ENCODE peak calls at places on chromosomes 3 and 15, in nine cellular contexts. D, Y, B, O, G, T, W, X and K are unnamed samples.

GRCh38 chr15:74783808-74784175 is 1.9 kb downstream of the CSK start:
- DNase-seq in D (no peak), Y (no peak), B (no peak), O (no peak), G (no peak), T (no peak), W (no peak), X (no peak), K (no peak)

GRCh38 chr15:22944651-22945050 is 35.5 kb downstream of the CYFIP1 start:
- DNase-seq in D (no peak), Y (no peak), B (no peak), O (no peak), G (no peak), T (no peak), W (no peak), X (no peak), K (no peak)

GRCh38 chr3:63450023-63450422 is 171.9 kb downstream of the SYNPR start:
- DNase-seq in D (no peak), Y (no peak), B (no peak), O (no peak), G (no peak), T (no peak), W (no peak), X (no peak), K (no peak)

GRCh38 chr3:122353215-122353614 is 28.2 kb downstream of the CSTA start:
- DNase-seq in D (no peak), Y (no peak), B (no peak), O (peak; percentile 71), G (no peak), T (no peak), W (no peak), X (no peak), K (no peak)

GRCh38 chr15:45183001-45183400 is 4.8 kb downstream of the SHF start:
- DNase-seq in D (no peak), Y (no peak), B (no peak), O (no peak), G (no peak), T (no peak), W (no peak), X (no peak), K (no peak)

GRCh38 chr15:81608309-81608829 is 234.4 kb upstream of the TMC3 start:
- DNase-seq in D (no peak), Y (no peak), B (no peak), O (no peak), G (no peak), T (no peak), W (no peak), X (no peak), K (no peak)

GRCh38 chr15:78225783-78226541 is 8.4 kb downstream of the ACSBG1 start:
- DNase-seq in D (no peak), Y (no peak), B (no peak), O (no peak), G (no peak), T (no peak), W (no peak), X (no peak), K (no peak)

GRCh38 chr3:46276497-46277099 is 34.3 kb downstream of the CCR3 start:
- DNase-seq in D (peak; percentile 71), Y (peak; percentile 3), B (peak; percentile 54), O (peak; percentile 69), G (peak; percentile 78), T (peak; percentile 55), W (peak; percentile 50), X (peak; percentile 71), K (no peak)

GRCh38 chr3:149658444-149659172 is 783 bp upstream of the WWTR1 start:
- DNase-seq in D (peak; percentile 42), Y (peak; percentile 88), B (no peak), O (peak; percentile 88), G (peak; percentile 75), T (peak; percentile 2), W (peak; percentile 19), X (peak; percentile 70), K (no peak)

GRCh38 chr3:52650437-52650836 is 35.3 kb downstream of the PBRM1 start:
- DNase-seq in D (no peak), Y (peak; percentile 9), B (no peak), O (no peak), G (no peak), T (no peak), W (no peak), X (no peak), K (no peak)

GRCh38 chr15:42665827-42666226 is 71.1 kb downstream of the CDAN1 start:
- DNase-seq in D (no peak), Y (no peak), B (no peak), O (no peak), G (no peak), T (no peak), W (no peak), X (no peak), K (no peak)

GRCh38 chr15:65066635-65067333 is 1.0 kb downstream of the RASL12 start:
- DNase-seq in D (no peak), Y (no peak), B (no peak), O (no peak), G (no peak), T (no peak), W (no peak), X (no peak), K (no peak)

GRCh38 chr3:116920836-116921596 is 211.4 kb downstream of the TUSC7 start:
- DNase-seq in D (no peak), Y (no peak), B (no peak), O (no peak), G (no peak), T (no peak), W (no peak), X (no peak), K (no peak)

GRCh38 chr15:23440596-23440995 is 6.4 kb downstream of the GOLGA6L2 start:
- DNase-seq in D (no peak), Y (no peak), B (no peak), O (no peak), G (no peak), T (no peak), W (no peak), X (no peak), K (no peak)

GRCh38 chr3:106809633-106810460 is 567.4 kb upstream of the CCDC54 start:
- DNase-seq in D (no peak), Y (peak; percentile 60), B (no peak), O (no peak), G (no peak), T (no peak), W (no peak), X (no peak), K (no peak)

GRCh38 chr15:90106522-90107117 is 4.4 kb upstream of the IDH2 start:
- DNase-seq in D (no peak), Y (peak; percentile 54), B (no peak), O (no peak), G (no peak), T (no peak), W (peak; percentile 92), X (no peak), K (no peak)

GRCh38 chr3:58692484-58692883 is 25.9 kb upstream of the FAM3D start:
- DNase-seq in D (no peak), Y (no peak), B (no peak), O (no peak), G (no peak), T (no peak), W (no peak), X (no peak), K (no peak)
- H3K9me3 ChIP-seq in D (peaks cover 3% of the 10 kb centered on the region), Y (peaks cover 6% of the 10 kb centered on the region), B (no peaks in the 10 kb centered on the region), O (no peaks in the 10 kb centered on the region), G (no peaks in the 10 kb centered on the region), T (peaks cover 4% of the 10 kb centered on the region), W (peaks cover 14% of the 10 kb centered on the region), X (peaks cover 17% of the 10 kb centered on the region), K (peaks cover 6% of the 10 kb centered on the region)

GRCh38 chr15:95174880-95175279 is 943.5 kb downstream of the MCTP2 start:
- DNase-seq in D (no peak), Y (peak; percentile 65), B (no peak), O (no peak), G (no peak), T (no peak), W (no peak), X (no peak), K (no peak)
- H3K9me3 ChIP-seq in D (no peaks in the 10 kb centered on the region), Y (no peaks in the 10 kb centered on the region), B (no peaks in the 10 kb centered on the region), O (no peaks in the 10 kb centered on the region), G (no peaks in the 10 kb centered on the region), T (no peaks in the 10 kb centered on the region), W (no peaks in the 10 kb centered on the region), X (peaks cover 4% of the 10 kb centered on the region), K (no peaks in the 10 kb centered on the region)

GRCh38 chr15:94555842-94556516 is 324.6 kb downstream of the MCTP2 start:
- DNase-seq in D (no peak), Y (no peak), B (no peak), O (no peak), G (no peak), T (no peak), W (no peak), X (no peak), K (no peak)
- H3K9me3 ChIP-seq in D (no peaks in the 10 kb centered on the region), Y (no peaks in the 10 kb centered on the region), B (no peaks in the 10 kb centered on the region), O (no peaks in the 10 kb centered on the region), G (no peaks in the 10 kb centered on the region), T (no peaks in the 10 kb centered on the region), W (no peaks in the 10 kb centered on the region), X (no peaks in the 10 kb centered on the region), K (no peaks in the 10 kb centered on the region)

GRCh38 chr15:25090073-25090733 is 135.4 kb downstream of the SNRPN start:
- DNase-seq in D (no peak), Y (no peak), B (no peak), O (peak; percentile 38), G (no peak), T (no peak), W (no peak), X (no peak), K (no peak)

GRCh38 chr15:25092661-25093060 is 137.9 kb downstream of the SNRPN start:
- DNase-seq in D (no peak), Y (no peak), B (no peak), O (no peak), G (no peak), T (no peak), W (no peak), X (no peak), K (no peak)

GRCh38 chr15:25093455-25094029 is 138.8 kb downstream of the SNRPN start:
- DNase-seq in D (no peak), Y (no peak), B (no peak), O (peak; percentile 21), G (no peak), T (no peak), W (no peak), X (no peak), K (no peak)

GRCh38 chr15:25089577-25089976 is 134.8 kb downstream of the SNRPN start:
- DNase-seq in D (no peak), Y (no peak), B (no peak), O (peak; percentile 40), G (no peak), T (no peak), W (no peak), X (no peak), K (no peak)

DNA sequence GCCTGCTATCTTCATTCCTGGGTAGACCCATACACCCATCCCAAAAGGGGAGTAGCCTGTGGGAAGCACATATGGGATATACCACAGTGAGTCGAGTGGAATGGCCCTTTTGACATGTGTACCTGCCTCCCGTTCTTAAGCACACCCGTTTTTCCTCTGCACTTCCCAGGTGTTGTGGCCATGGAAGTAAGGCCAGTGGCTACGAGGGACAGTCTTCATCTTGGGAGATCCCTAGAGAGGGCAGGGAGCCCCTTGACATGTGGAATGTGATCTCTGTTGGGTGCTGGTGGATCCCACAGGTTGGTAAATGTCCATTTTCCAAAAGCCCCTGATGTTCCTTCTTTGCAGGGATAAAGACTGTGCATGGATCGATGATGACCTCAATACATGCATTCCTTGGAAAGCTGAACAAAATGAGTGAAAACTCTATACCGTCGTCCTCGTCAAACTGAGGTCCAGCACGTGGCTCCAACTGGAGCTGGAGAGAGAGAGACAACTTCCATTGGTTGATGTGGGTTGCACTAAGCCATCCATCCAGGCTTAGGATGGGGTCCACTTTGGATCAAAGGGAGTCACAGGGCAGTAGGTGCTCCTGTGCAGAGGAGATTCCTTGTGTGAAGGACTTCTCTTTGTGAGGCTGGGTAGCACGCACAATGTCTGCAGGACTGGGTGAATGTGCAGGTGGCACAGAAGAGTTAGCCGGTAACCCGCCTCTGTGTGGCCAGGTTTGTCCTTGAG is 136.8 kb downstream of the SNRPN start:
- DNase-seq in D (no peak), Y (no peak), B (no peak), O (peak; percentile 34), G (no peak), T (no peak), W (no peak), X (no peak), K (no peak)
- H3K9me3 ChIP-seq in D (peaks cover 74% of the 10 kb centered on the region), Y (no peaks in the 10 kb centered on the region), B (peaks cover 30% of the 10 kb centered on the region), O (no peaks in the 10 kb centered on the region), G (peaks cover 3% of the 10 kb centered on the region), T (peaks cover 35% of the 10 kb centered on the region), W (no peaks in the 10 kb centered on the region), X (peaks cover 98% of the 10 kb centered on the region), K (peaks cover 95% of the 10 kb centered on the region)